ENCODE peak calls at places on chromosomes 4 and X, in four cellular contexts. One of them, this sample, is unnamed.

GRCh38 chr4:2932951-2933565 is 30.1 kb downstream of the NOP14 start:
- DNase-seq in K562: no peak
- DNase-seq in HepG2: no peak
- DNase-seq in SK-N-SH: peak; percentile 72
- DNase-seq in this sample: peak; percentile 57

GRCh38 chr4:144703494-144703893 is 57.5 kb downstream of the HHIP start:
- DNase-seq in K562: no peak
- DNase-seq in HepG2: no peak
- DNase-seq in SK-N-SH: no peak
- DNase-seq in this sample: no peak

GRCh38 chrX:11137543-11138139 is 26.5 kb downstream of the HCCS start:
- DNase-seq in K562: peak; percentile 46
- DNase-seq in HepG2: peak; percentile 1
- DNase-seq in SK-N-SH: peak; percentile 39
- DNase-seq in this sample: no peak

GRCh38 chrX:136662104-136662503 is 14.1 kb downstream of the CD40LG start:
- DNase-seq in K562: no peak
- DNase-seq in HepG2: no peak
- DNase-seq in SK-N-SH: no peak
- DNase-seq in this sample: no peak

GRCh38 chr4:86141166-86141565 is 218.7 kb downstream of the MAPK10 start:
- DNase-seq in K562: no peak
- DNase-seq in HepG2: no peak
- DNase-seq in SK-N-SH: no peak
- DNase-seq in this sample: no peak

GRCh38 chr4:182258441-182259031 is 15.3 kb downstream of the TENM3 start:
- DNase-seq in K562: no peak
- DNase-seq in HepG2: no peak
- DNase-seq in SK-N-SH: no peak
- DNase-seq in this sample: no peak

GRCh38 chr4:26907731-26908599 is 47.3 kb downstream of the STIM2 start:
- DNase-seq in K562: no peak
- DNase-seq in HepG2: no peak
- DNase-seq in SK-N-SH: no peak
- DNase-seq in this sample: no peak

GRCh38 chr4:113049421-113050355 is at the start of gene ANK2:
- DNase-seq in K562: no peak
- DNase-seq in HepG2: no peak
- DNase-seq in SK-N-SH: peak; percentile 54
- DNase-seq in this sample: no peak

GRCh38 chrX:30270639-30271038 is 23.7 kb downstream of the MAGEB1 start:
- DNase-seq in K562: no peak
- DNase-seq in HepG2: no peak
- DNase-seq in SK-N-SH: no peak
- DNase-seq in this sample: no peak

GRCh38 chr4:39713691-39714090 is 15.8 kb downstream of the UBE2K start:
- DNase-seq in K562: no peak
- DNase-seq in HepG2: no peak
- DNase-seq in SK-N-SH: peak; percentile 18
- DNase-seq in this sample: no peak

GRCh38 chr4:39715788-39716187 is 17.9 kb downstream of the UBE2K start:
- DNase-seq in K562: no peak
- DNase-seq in HepG2: no peak
- DNase-seq in SK-N-SH: no peak
- DNase-seq in this sample: no peak

GRCh38 chr4:39712819-39713607 is 15.1 kb downstream of the UBE2K start:
- DNase-seq in K562: no peak
- DNase-seq in HepG2: no peak
- DNase-seq in SK-N-SH: no peak
- DNase-seq in this sample: no peak

GRCh38 chr4:39716356-39716755 is 18.4 kb downstream of the UBE2K start:
- DNase-seq in K562: no peak
- DNase-seq in HepG2: no peak
- DNase-seq in SK-N-SH: no peak
- DNase-seq in this sample: no peak

DNA sequence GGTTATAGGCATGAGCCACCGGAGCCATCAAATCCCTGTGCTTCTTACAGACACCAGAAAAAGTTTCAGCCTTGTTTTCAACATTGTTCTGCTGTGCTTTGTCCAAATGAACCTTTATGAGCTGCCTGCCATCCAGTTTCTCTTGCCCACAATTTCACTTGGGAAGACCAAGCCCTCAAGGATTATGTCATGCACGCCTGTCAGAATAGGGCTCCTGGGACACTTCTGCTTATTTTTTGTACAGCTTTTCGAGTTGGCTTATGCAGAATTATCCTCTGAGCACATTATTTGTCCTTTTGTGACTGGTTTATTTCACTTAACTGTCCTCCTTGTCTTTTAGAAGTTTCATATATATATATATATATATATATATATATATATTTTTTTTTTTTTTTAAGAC is 16.2 kb downstream of the UBE2K start:
- DNase-seq in K562: no peak
- DNase-seq in HepG2: no peak
- DNase-seq in SK-N-SH: no peak
- DNase-seq in this sample: peak; percentile 41
- TF ChIP-seq GABPA in K562: no peak
- TF ChIP-seq GABPA in HepG2: no peak
- TF ChIP-seq GABPA in SK-N-SH: no peak
- TF ChIP-seq GABPA in this sample: no peak

GRCh38 chr4:73443224-73443623 is 7.2 kb downstream of the AFP start:
- DNase-seq in K562: no peak
- DNase-seq in HepG2: no peak
- DNase-seq in SK-N-SH: no peak
- DNase-seq in this sample: no peak

GRCh38 chr4:73448448-73449203 is 12.6 kb downstream of the AFP start:
- DNase-seq in K562: no peak
- DNase-seq in HepG2: no peak
- DNase-seq in SK-N-SH: no peak
- DNase-seq in this sample: no peak

GRCh38 chr4:73447701-73448100 is 11.7 kb downstream of the AFP start:
- DNase-seq in K562: no peak
- DNase-seq in HepG2: no peak
- DNase-seq in SK-N-SH: no peak
- DNase-seq in this sample: no peak

GRCh38 chr4:73445383-73446335 is 9.6 kb downstream of the AFP start:
- DNase-seq in K562: no peak
- DNase-seq in HepG2: no peak
- DNase-seq in SK-N-SH: no peak
- DNase-seq in this sample: no peak

GRCh38 chr4:73446336-73446938 is 10.4 kb downstream of the AFP start:
- DNase-seq in K562: peak; percentile 67
- DNase-seq in HepG2: peak; percentile 78
- DNase-seq in SK-N-SH: peak; percentile 46
- DNase-seq in this sample: peak; percentile 12
- TF ChIP-seq CTCF in K562: peak; percentile 98
- TF ChIP-seq CTCF in HepG2: peak; percentile 75
- TF ChIP-seq CTCF in SK-N-SH: peak; percentile 86
- TF ChIP-seq CTCF in this sample: peak; percentile 73

DNA sequence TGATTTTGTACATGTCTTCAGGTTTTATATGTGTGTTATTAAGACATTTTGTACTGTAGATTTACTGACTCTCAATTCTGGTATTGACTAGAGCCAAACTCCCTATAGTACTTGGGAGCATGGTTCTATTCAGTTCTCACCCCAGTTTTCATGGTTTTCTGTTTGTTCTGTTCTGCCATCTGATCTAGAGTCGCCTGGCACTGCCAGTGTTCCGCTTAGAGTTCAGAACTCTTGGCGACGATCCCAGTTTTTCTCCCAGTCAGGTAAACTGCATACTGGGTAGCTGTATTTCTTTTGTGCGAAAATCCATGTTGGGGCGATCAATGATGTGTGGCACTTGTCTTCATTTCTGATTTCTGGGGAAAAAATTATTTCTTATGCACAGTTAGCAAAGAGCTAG is 78.0 kb downstream of the PHOX2B start:
- DNase-seq in K562: no peak
- DNase-seq in HepG2: no peak
- DNase-seq in SK-N-SH: no peak
- DNase-seq in this sample: no peak
- TF ChIP-seq GABPA in K562: no peak
- TF ChIP-seq GABPA in HepG2: no peak
- TF ChIP-seq GABPA in SK-N-SH: no peak
- TF ChIP-seq GABPA in this sample: no peak

DNA sequence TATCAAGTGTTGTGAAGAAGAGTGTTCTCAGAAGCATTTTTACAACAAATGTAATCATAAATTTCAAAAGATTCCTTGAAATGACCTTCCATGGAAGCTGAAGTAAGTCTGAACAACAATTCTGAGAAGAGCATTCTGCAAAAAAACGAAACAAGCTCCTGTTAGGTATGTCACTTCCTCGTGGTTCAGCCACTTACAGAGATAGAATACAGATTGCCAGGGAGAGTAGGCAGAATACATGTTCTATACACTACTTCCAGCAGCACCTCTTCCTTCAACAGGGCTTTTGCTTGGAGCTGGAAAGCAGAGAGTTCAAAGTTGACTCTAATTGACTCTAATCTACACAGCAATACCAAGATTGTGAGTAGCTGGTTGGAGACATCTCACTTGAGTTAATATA is 274.5 kb downstream of the ADGRA3 start:
- DNase-seq in K562: no peak
- DNase-seq in HepG2: no peak
- DNase-seq in SK-N-SH: no peak
- DNase-seq in this sample: no peak
- TF ChIP-seq CTCF in K562: no peak
- TF ChIP-seq CTCF in HepG2: no peak
- TF ChIP-seq CTCF in SK-N-SH: no peak
- TF ChIP-seq CTCF in this sample: no peak

DNA sequence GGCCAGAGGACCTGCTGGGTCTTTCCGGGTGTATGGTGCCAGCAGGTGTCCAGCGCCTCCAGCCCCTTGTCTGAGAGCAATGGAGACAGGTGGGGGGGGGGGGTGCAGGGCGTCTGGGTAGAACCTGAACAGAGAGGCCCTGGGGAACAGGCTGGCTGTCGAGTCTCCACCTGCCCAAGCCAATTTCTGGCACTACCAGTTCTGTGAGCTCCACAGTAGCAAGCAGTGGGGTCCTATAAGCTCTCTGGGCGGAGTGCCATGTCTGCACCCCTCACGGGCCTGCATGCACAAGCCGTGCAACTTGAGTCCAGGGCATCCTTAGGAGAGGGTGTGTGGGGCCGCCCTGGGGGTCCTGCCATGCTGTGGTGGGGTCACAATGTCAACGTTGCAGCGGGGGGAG is 10.1 kb upstream of the FGFR3 start:
- DNase-seq in K562: no peak
- DNase-seq in HepG2: no peak
- DNase-seq in SK-N-SH: no peak
- DNase-seq in this sample: no peak
- TF ChIP-seq GABPA in K562: no peak
- TF ChIP-seq GABPA in HepG2: no peak
- TF ChIP-seq GABPA in SK-N-SH: no peak
- TF ChIP-seq GABPA in this sample: no peak

This sample was measured in HL-60.